ENCODE peak calls at places on chromosomes 6 and 20, in seven cellular contexts. A, M, X, Q, R, D and G are unnamed samples.

GRCh38 chr6:111482236-111482958 is 621 bp downstream of the REV3L start:
- DNase-seq in X (peak), R (no peak), M (peak), D (peak), A (no peak), Q (peak), G (peak)

GRCh38 chr6:15243994-15244604 is 1.8 kb upstream of the JARID2 start:
- DNase-seq in X (no peak), D (no peak), A (no peak), M (no peak), Q (no peak), R (no peak), G (peak)

GRCh38 chr20:558117-558516 is 14.5 kb upstream of the CSNK2A1 start:
- DNase-seq in R (no peak), A (no peak), Q (no peak), D (no peak), X (no peak), M (no peak), G (no peak)

GRCh38 chr6:123105561-123105960 is 109.5 kb downstream of the CLVS2 start:
- DNase-seq in D (no peak), Q (no peak), A (no peak), X (no peak), M (no peak), R (no peak), G (no peak)

GRCh38 chr20:48689874-48690571 is 137.8 kb downstream of the PREX1 start:
- DNase-seq in D (no peak), M (no peak), A (no peak), X (no peak), R (no peak), Q (no peak), G (peak)

GRCh38 chr20:50366270-50367103 is 143.7 kb upstream of the PTPN1 start:
- DNase-seq in A (peak), M (peak), X (peak), D (no peak), R (no peak), Q (no peak), G (no peak)

GRCh38 chr20:62644044-62644795 is 1.9 kb downstream of the SLCO4A1 start:
- DNase-seq in Q (no peak), M (no peak), D (no peak), R (no peak), A (no peak), X (no peak), G (peak)

GRCh38 chr20:24523661-24524060 is 54.2 kb downstream of the SYNDIG1 start:
- DNase-seq in D (no peak), M (no peak), Q (no peak), A (no peak), X (no peak), R (peak), G (no peak)

GRCh38 chr20:54047048-54047447 is 23.3 kb downstream of the BCAS1 start:
- DNase-seq in D (no peak), X (no peak), Q (no peak), M (no peak), A (no peak), R (no peak), G (no peak)

GRCh38 chr20:4025679-4026078 is 10.3 kb upstream of the RNF24 start:
- DNase-seq in D (no peak), A (no peak), M (no peak), X (no peak), R (no peak), Q (no peak), G (no peak)

GRCh38 chr6:72553531-72554202 is 68.2 kb upstream of the KCNQ5 start:
- DNase-seq in Q (no peak), D (peak), M (no peak), X (peak), A (no peak), R (no peak), G (no peak)

GRCh38 chr20:59792300-59792699 is 141.1 kb downstream of the SYCP2 start:
- DNase-seq in D (no peak), R (peak), A (no peak), Q (no peak), X (no peak), M (no peak), G (no peak)

GRCh38 chr6:27650620-27651370 is 177.9 kb upstream of the ZNF184 start:
- DNase-seq in X (peak), A (peak), M (no peak), D (peak), Q (no peak), R (no peak), G (no peak)

DNA sequence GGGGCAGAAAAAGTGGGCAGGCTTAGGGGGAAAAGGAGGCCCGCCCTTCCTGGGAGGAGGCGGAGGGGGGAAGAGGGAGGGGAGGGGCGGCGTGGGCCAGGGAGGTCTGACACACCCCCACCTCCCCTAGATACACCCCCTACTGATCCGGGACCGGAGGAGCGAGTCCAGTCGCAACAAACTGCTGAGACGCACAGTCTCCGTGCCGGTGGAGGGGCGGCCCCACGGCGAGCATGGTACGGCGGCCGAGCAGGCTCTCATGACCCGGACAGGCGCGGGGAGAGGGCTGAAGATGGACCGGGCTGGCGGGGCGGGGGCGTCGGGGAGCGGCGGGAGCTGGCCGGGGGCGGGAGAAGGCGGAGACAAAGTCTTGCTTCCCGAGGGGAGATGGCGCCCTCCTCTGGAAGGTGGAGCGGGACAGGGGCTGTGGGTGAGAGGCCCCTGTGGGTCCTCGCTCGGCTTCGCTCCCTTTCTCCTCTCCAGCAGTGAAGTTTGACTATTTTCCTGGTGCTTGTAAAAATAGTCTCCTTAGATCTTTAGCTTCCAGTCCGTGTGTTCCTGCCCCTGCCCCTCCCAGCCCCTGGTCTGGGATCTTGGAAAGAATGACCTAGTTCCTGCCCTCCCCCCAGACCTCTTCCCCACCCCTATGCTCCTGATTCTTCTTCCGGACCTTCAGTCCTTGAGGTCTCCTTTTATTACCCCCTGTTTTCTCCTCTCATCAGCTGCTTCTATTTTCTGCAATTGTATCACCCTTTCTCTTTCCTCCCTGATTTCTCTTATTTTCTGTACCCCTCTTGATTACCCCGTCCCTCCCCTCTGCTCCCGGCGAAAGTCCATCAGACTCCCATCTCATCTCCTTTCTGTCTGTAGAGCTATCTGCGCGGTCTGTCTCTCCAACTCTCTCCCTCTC is 6.1 kb downstream of the SYNGAP1 start:
- DNase-seq in R (peak), D (peak), Q (peak), X (peak), A (peak), M (peak), G (peak)
- TF ChIP-seq POLR2AphosphoS5 in R (peak), D (peak), Q (no peak), X (peak), A (peak), M (peak), G (peak)

GRCh38 chr6:391559-392440 is at the start of gene IRF4:
- DNase-seq in R (no peak), X (no peak), D (no peak), M (no peak), A (no peak), Q (no peak), G (peak)
- TF ChIP-seq POLR2A in R (no peak), X (no peak), D (no peak), M (no peak), A (no peak), Q (no peak), G (no peak)

DNA sequence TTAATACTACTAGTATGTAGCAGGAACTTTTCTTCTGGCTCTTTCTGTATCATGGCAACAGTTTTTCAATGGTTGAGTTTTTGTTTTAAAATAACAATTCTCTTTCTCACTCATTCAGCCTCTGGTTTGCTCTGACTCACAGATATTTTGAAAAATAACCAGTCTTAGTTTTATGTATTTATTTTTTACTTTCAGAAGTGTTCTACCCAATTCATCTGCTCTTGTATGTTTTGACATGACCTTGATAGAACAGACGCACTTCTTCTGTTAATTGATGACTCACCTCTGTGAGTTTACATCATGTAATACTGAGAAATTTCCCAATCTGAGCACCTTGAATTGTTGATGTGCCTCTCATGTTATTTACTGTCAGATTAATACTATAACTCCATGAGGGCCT is 178.9 kb downstream of the SASH1 start:
- DNase-seq in X (no peak), Q (no peak), M (no peak), A (no peak), D (no peak), R (no peak), G (no peak)
- H3K4me3 ChIP-seq in X (no peak), Q (no peak), M (no peak), A (no peak), D (no peak), R (no peak), G (no peak)

DNA sequence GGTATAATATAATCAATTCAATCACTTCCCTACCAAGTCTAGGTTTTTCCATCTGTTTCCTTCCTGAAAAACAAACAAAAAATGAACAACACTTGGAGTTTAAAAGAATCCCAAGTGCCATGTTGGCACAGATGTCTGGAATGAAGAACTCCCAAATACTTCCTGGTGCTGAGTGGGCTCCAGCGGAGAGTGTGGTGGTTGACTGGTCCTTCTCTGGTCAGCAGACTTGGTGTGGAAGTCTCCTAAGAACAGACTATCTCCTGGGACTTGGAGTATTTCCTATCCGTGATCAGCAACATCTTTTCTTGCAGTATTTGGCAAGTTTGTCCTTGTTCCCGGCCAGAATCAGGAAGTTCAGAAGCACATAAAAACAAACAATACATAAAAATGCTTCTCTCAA is 154.2 kb downstream of the MTFR2 start:
- DNase-seq in R (no peak), A (no peak), X (peak), Q (no peak), D (no peak), M (no peak), G (no peak)
- TF ChIP-seq POLR2AphosphoS5 in R (no peak), A (no peak), X (no peak), Q (no peak), D (no peak), M (no peak), G (no peak)

GRCh38 chr6:29748391-29749352 is 25.4 kb downstream of the HLA-F start:
- DNase-seq in A (peak), X (peak), D (peak), Q (peak), M (peak), R (peak), G (peak)
- TF ChIP-seq POLR2A in A (peak), X (no peak), D (peak), Q (no peak), M (peak), R (peak), G (no peak)

GRCh38 chr6:129369737-129370136 is 340.2 kb downstream of the ARHGAP18 start:
- DNase-seq in Q (no peak), A (no peak), X (no peak), R (no peak), D (no peak), M (no peak), G (no peak)
- H3K4me3 ChIP-seq in Q (no peak), A (no peak), X (no peak), R (no peak), D (no peak), M (no peak), G (peak)

DNA sequence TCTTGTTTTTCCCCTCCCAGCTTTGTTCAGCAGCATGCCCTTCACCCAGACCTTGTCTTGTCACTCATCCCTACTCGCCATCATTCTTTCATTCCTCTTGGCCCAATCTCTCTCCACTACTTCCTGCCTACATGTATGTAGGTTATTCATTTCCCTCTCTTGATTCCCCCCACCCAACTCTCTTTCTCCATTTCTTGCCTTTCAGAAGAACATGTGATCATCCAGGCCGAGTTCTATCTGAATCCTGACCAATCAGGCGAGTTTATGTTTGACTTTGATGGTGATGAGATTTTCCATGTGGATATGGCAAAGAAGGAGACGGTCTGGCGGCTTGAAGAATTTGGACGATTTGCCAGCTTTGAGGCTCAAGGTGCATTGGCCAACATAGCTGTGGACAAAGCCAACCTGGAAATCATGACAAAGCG is 2.6 kb downstream of the HLA-DRA start:
- DNase-seq in Q (no peak), A (no peak), D (no peak), R (no peak), X (no peak), M (no peak), G (no peak)
- TF ChIP-seq POLR2AphosphoS5 in Q (no peak), A (no peak), D (no peak), R (no peak), X (no peak), M (no peak), G (no peak)